ENCODE peak calls at places on chromosomes 2 and 18, in seven cellular contexts. M, G, L, P, Z, Y and R are unnamed samples.

GRCh38 chr2:20164061-20164733 is 60.7 kb downstream of the SDC1 start:
- DNase-seq in G (peak; percentile 33), M (peak; percentile 37), Y (no peak), Z (no peak), P (no peak), L (no peak), R (no peak)

GRCh38 chr2:152693033-152693432 is 24.2 kb downstream of the PRPF40A start:
- DNase-seq in M (no peak), G (no peak), P (no peak), Z (no peak), L (no peak), Y (no peak), R (no peak)

GRCh38 chr2:166451451-166451850 is 42.6 kb downstream of the SCN7A start:
- DNase-seq in Z (no peak), L (no peak), G (no peak), M (no peak), Y (no peak), P (no peak), R (no peak)

GRCh38 chr18:36114738-36115137 is 14.4 kb downstream of the SLC39A6 start:
- DNase-seq in P (no peak), Z (no peak), L (no peak), Y (no peak), M (no peak), G (no peak), R (no peak)

GRCh38 chr2:94861308-94862152 is 9.7 kb upstream of the TEKT4 start:
- DNase-seq in Y (no peak), G (no peak), M (no peak), Z (no peak), L (no peak), P (no peak), R (no peak)

GRCh38 chr2:241507430-241508239 is 749 bp downstream of the STK25 start:
- DNase-seq in Z (peak; percentile 22), G (peak; percentile 76), L (no peak), M (peak; percentile 77), Y (peak; percentile 27), P (peak; percentile 55), R (peak; percentile 19)

GRCh38 chr18:9907867-9908266 is 5.9 kb upstream of the VAPA start:
- DNase-seq in Z (no peak), M (no peak), L (no peak), P (no peak), Y (no peak), G (no peak), R (no peak)

GRCh38 chr18:36470896-36471295 is 173.4 kb downstream of the FHOD3 start:
- DNase-seq in Z (no peak), Y (no peak), L (no peak), M (no peak), P (no peak), G (no peak), R (no peak)

GRCh38 chr2:120626566-120626965 is 109.1 kb upstream of the GLI2 start:
- DNase-seq in L (no peak), Y (no peak), P (no peak), G (no peak), Z (no peak), M (no peak), R (no peak)

GRCh38 chr2:182866095-182866460 is 359 bp downstream of the FRZB start:
- DNase-seq in M (peak; percentile 48), Z (no peak), Y (no peak), P (peak; percentile 10), G (peak; percentile 50), L (no peak), R (no peak)